ENCODE peak calls at places on chromosome 15, in eight cellular contexts. E is NK-92 treated with Interleukin-12 subunit alpha and Interleukin-12 subunit beta, amount 100 ng/mL, for 24 hours; N is D341Med; Y is CD8-positive, alpha-beta T cell; V is T-helper 22 cell; C is amniotic stem cell; Q is activated CD4-positive, alpha-beta T cell treated with anti-CD3 and anti-CD28 coated beads, Interleukin-2, amount 10 ng/mL, durations not matched to agents 7 days and 5 days; X is endothelial cell. L is an unnamed sample.

GRCh38 chr15:80233511-80234080 is 18.4 kb downstream of the CTXND1 start:
- DNase-seq in X (no peak), V (no peak), E (no peak), Y (no peak), Q (no peak), C (no peak), N (no peak), L (no peak)

GRCh38 chr15:84979651-84980050 is 2.0 kb upstream of the PDE8A start:
- DNase-seq in C (no peak), N (no peak), V (no peak), X (peak; percentile 15), Y (no peak), Q (no peak), E (no peak), L (no peak)

GRCh38 chr15:91952216-91952615 is 98.7 kb downstream of the SLCO3A1 start:
- DNase-seq in E (no peak), Q (no peak), Y (no peak), C (no peak), X (no peak), V (no peak), N (no peak), L (peak; percentile 86)

GRCh38 chr15:67900621-67901147 is 60.8 kb upstream of the RNU6-1 start:
- DNase-seq in X (no peak), C (no peak), Y (no peak), E (no peak), V (no peak), Q (no peak), N (no peak), L (no peak)

GRCh38 chr15:67879440-67880129 is 39.7 kb upstream of the RNU6-1 start:
- DNase-seq in Y (no peak), X (no peak), E (no peak), Q (no peak), N (no peak), V (no peak), C (no peak), L (no peak)

GRCh38 chr15:42151012-42151615 is 5.3 kb downstream of the PLA2G4F start:
- DNase-seq in E (no peak), Y (no peak), C (no peak), V (no peak), Q (no peak), X (no peak), N (no peak), L (no peak)

GRCh38 chr15:40358492-40359353 is 704 bp downstream of the DISP2 start:
- DNase-seq in V (peak; percentile 17), C (no peak), E (peak; percentile 53), Y (peak; percentile 42), Q (peak; percentile 36), X (no peak), N (peak; percentile 75), L (peak; percentile 66)

GRCh38 chr15:101526442-101526841 is 36.9 kb upstream of the PCSK6 start:
- DNase-seq in N (no peak), X (no peak), Q (no peak), V (no peak), E (no peak), C (no peak), Y (no peak), L (no peak)

GRCh38 chr15:29554531-29554930 is 267.7 kb downstream of the TJP1 start:
- DNase-seq in X (no peak), Y (no peak), Q (no peak), N (no peak), V (no peak), E (no peak), C (no peak), L (no peak)

GRCh38 chr15:58593870-58594269 is 155.6 kb downstream of the ADAM10 start:
- DNase-seq in Q (no peak), X (no peak), C (no peak), Y (no peak), N (no peak), V (no peak), E (no peak), L (no peak)

GRCh38 chr15:72916939-72917338 is 133.4 kb upstream of the ADPGK start:
- DNase-seq in Q (no peak), N (no peak), Y (no peak), V (no peak), X (no peak), E (no peak), C (no peak), L (no peak)

GRCh38 chr15:48553559-48553958 is 92.0 kb downstream of the FBN1 start:
- DNase-seq in V (no peak), C (no peak), Q (no peak), N (no peak), Y (no peak), X (no peak), E (no peak), L (no peak)

GRCh38 chr15:78075490-78076230 is 1.9 kb downstream of the TBC1D2B start:
- DNase-seq in Q (no peak), X (peak; percentile 26), C (peak; percentile 74), V (no peak), E (no peak), Y (no peak), N (no peak), L (no peak)

GRCh38 chr15:87954783-87955182 is 301.8 kb downstream of the NTRK3 start:
- DNase-seq in E (no peak), Q (no peak), X (no peak), C (no peak), Y (no peak), N (no peak), V (no peak), L (no peak)

GRCh38 chr15:91183630-91184029 is 83.6 kb downstream of the SV2B start:
- DNase-seq in Y (no peak), X (no peak), V (no peak), N (no peak), E (no peak), C (no peak), Q (no peak), L (no peak)

GRCh38 chr15:70857547-70858265 is 3.7 kb upstream of the LARP6 start:
- DNase-seq in X (no peak), N (no peak), C (no peak), E (no peak), Q (no peak), Y (no peak), V (no peak), L (no peak)

GRCh38 chr15:78265752-78266224 is 1.4 kb downstream of the DNAJA4 start:
- DNase-seq in Y (no peak), C (no peak), Q (no peak), E (no peak), V (no peak), X (no peak), N (no peak), L (no peak)

GRCh38 chr15:91861223-91861622 is 7.7 kb downstream of the SLCO3A1 start:
- DNase-seq in V (no peak), C (no peak), N (no peak), Y (no peak), X (no peak), E (no peak), Q (no peak), L (peak; percentile 73)

GRCh38 chr15:60370804-60371700 is 26.7 kb downstream of the ANXA2 start:
- DNase-seq in Y (no peak), C (peak; percentile 95), V (no peak), X (no peak), Q (no peak), N (no peak), E (no peak), L (no peak)

GRCh38 chr15:36737430-36737891 is 158.0 kb downstream of the CDIN1 start:
- DNase-seq in V (no peak), E (no peak), X (no peak), C (no peak), N (no peak), Y (no peak), Q (no peak), L (no peak)

GRCh38 chr15:80999623-81000036 is 1.1 kb upstream of the TLNRD1 start:
- DNase-seq in C (no peak), N (no peak), E (peak; percentile 35), Y (peak; percentile 48), Q (peak; percentile 76), V (peak; percentile 52), X (no peak), L (peak; percentile 98)

GRCh38 chr15:72306211-72306785 is 13.7 kb downstream of the CELF6 start:
- DNase-seq in Q (peak; percentile 82), E (peak; percentile 74), X (peak; percentile 58), N (no peak), Y (peak; percentile 45), C (no peak), V (peak; percentile 22), L (peak; percentile 56)

GRCh38 chr15:43879386-43880355 is 52.9 kb downstream of the WDR76 start:
- DNase-seq in Y (no peak), V (no peak), Q (no peak), X (no peak), E (no peak), C (no peak), N (no peak), L (no peak)

GRCh38 chr15:39581501-39582285 is 814 bp downstream of the THBS1 start:
- DNase-seq in E (no peak), Q (no peak), C (peak; percentile 76), V (no peak), Y (no peak), N (peak; percentile 55), X (peak; percentile 40), L (no peak)

GRCh38 chr15:34124656-34125055 is 22.8 kb downstream of the PGBD4 start:
- DNase-seq in N (no peak), Q (no peak), X (no peak), V (no peak), C (no peak), Y (no peak), E (no peak), L (no peak)